ENCODE peak calls at places on chromosomes 1 and 21, in eight cellular contexts. X is GM12865; H is AG09319; B is myocyte; S is A549; J is NCI-H345; T is stimulated activated CD8-positive, alpha-beta memory T cell treated with anti-CD3 and anti-CD28 coated beads, Interleukin-4, amount 100 ng/mL, for 24 hours; E is psoas muscle. N is an unnamed sample.

GRCh38 chr1:226063362-226064167 is 1.0 kb downstream of the H3-3A start:
- DNase-seq in H (no peak), S (peak), J (peak), T (peak), B (peak), E (peak), X (no peak), N (no peak)

GRCh38 chr1:211738096-211738708 is 62.8 kb upstream of the NEK2 start:
- DNase-seq in X (no peak), E (no peak), J (no peak), H (no peak), T (no peak), B (no peak), S (no peak), N (no peak)

GRCh38 chr1:96096138-96097011 is 625.2 kb upstream of the PTBP2 start:
- DNase-seq in S (no peak), H (no peak), E (no peak), B (no peak), X (no peak), J (no peak), T (no peak), N (no peak)

GRCh38 chr1:94721240-94721639 is 98.9 kb upstream of the SLC44A3 start:
- DNase-seq in J (no peak), T (no peak), H (no peak), X (peak), E (no peak), S (no peak), B (no peak), N (no peak)

GRCh38 chr21:45809421-45809820 is 165.9 kb downstream of the PCBP3 start:
- DNase-seq in H (no peak), S (no peak), T (no peak), B (no peak), E (no peak), X (no peak), J (no peak), N (no peak)

GRCh38 chr1:203178083-203178482 is 2.5 kb upstream of the MYBPH start:
- DNase-seq in B (peak), T (no peak), X (peak), S (peak), J (no peak), H (no peak), E (no peak), N (no peak)

GRCh38 chr21:37060296-37060695 is 12.6 kb downstream of the PIGP start:
- DNase-seq in T (no peak), S (peak), H (peak), B (peak), J (peak), E (peak), X (no peak), N (peak)

GRCh38 chr1:93907718-93908117 is 1.5 kb downstream of the GCLM start:
- DNase-seq in E (no peak), S (peak), J (peak), B (peak), X (peak), T (no peak), H (no peak), N (peak)

GRCh38 chr1:171817511-171818265 is 23.6 kb upstream of the DNM3 start:
- DNase-seq in S (peak), X (no peak), T (no peak), E (no peak), B (peak), J (peak), H (no peak), N (no peak)

GRCh38 chr1:41726899-41727748 is 191.6 kb downstream of the HIVEP3 start:
- DNase-seq in X (peak), H (no peak), S (no peak), B (no peak), E (peak), T (no peak), J (no peak), N (no peak)

GRCh38 chr1:81513796-81514354 is 286.9 kb upstream of the ADGRL2 start:
- DNase-seq in H (no peak), T (no peak), B (peak), E (no peak), J (no peak), X (no peak), S (no peak), N (no peak)

GRCh38 chr1:14623090-14623489 is 24.6 kb downstream of the KAZN start:
- DNase-seq in H (no peak), B (no peak), T (no peak), E (no peak), J (no peak), X (no peak), S (no peak), N (no peak)

GRCh38 chr1:165954940-165955339 is 127.5 kb downstream of the UCK2 start:
- DNase-seq in B (peak), E (no peak), J (no peak), S (no peak), T (no peak), X (peak), H (peak), N (no peak)

N was measured in brain pericyte.